ENCODE peak calls at places on chromosomes 7 and 10, in nine cellular contexts. P is fibroblast of lung; W is pancreas; X is AG09309; Z is psoas muscle; Q is neural progenitor cell; M is ovary; S is CD8-positive, alpha-beta memory T cell; B is CD8-positive, alpha-beta T cell. D is an unnamed sample.

GRCh38 chr7:133705596-133705995 is 421.5 kb upstream of the LRGUK start:
- DNase-seq in P (peak; percentile 90), W (no peak), X (peak; percentile 52), Z (no peak), Q (no peak), M (no peak), S (no peak), B (no peak), D (no peak)

GRCh38 chr7:150412016-150412415 is 32.9 kb downstream of the ZNF775 start:
- DNase-seq in P (no peak), W (no peak), X (no peak), Z (no peak), Q (no peak), M (no peak), S (no peak), B (no peak), D (no peak)

GRCh38 chr10:32189400-32190084 is 133.3 kb upstream of the KIF5B start:
- DNase-seq in P (peak; percentile 30), W (no peak), X (no peak), Z (no peak), Q (no peak), M (no peak), S (no peak), B (no peak), D (peak; percentile 23)

GRCh38 chr10:11612004-11613001 is 853 bp upstream of the USP6NL start:
- DNase-seq in P (no peak), W (no peak), X (no peak), Z (no peak), Q (no peak), M (no peak), S (no peak), B (peak; percentile 9), D (no peak)

GRCh38 chr7:35971133-35971995 is 170.5 kb downstream of the SEPTIN7 start:
- DNase-seq in P (no peak), W (peak; percentile 69), X (no peak), Z (no peak), Q (no peak), M (no peak), S (no peak), B (no peak), D (no peak)

GRCh38 chr10:88161070-88161469 is 297.6 kb downstream of the PTEN start:
- DNase-seq in P (no peak), W (no peak), X (no peak), Z (no peak), Q (no peak), M (no peak), S (no peak), B (no peak), D (no peak)

GRCh38 chr10:14727389-14727918 is 47.2 kb downstream of the FAM107B start:
- DNase-seq in P (no peak), W (no peak), X (no peak), Z (no peak), Q (no peak), M (no peak), S (no peak), B (no peak), D (no peak)

GRCh38 chr7:47633134-47633533 is 51.2 kb upstream of the TNS3 start:
- DNase-seq in P (no peak), W (no peak), X (no peak), Z (no peak), Q (no peak), M (no peak), S (no peak), B (no peak), D (no peak)

GRCh38 chr10:100009283-100009792 is 409 bp downstream of the DNMBP start:
- DNase-seq in P (no peak), W (no peak), X (no peak), Z (no peak), Q (no peak), M (peak; percentile 37), S (no peak), B (no peak), D (no peak)

GRCh38 chr7:93977551-93977950 is 26.6 kb downstream of the BET1 start:
- DNase-seq in P (no peak), W (no peak), X (no peak), Z (no peak), Q (no peak), M (no peak), S (no peak), B (no peak), D (no peak)

GRCh38 chr10:3777876-3778707 is 6.9 kb downstream of the KLF6 start:
- DNase-seq in P (no peak), W (no peak), X (no peak), Z (no peak), Q (no peak), M (no peak), S (no peak), B (no peak), D (no peak)

GRCh38 chr10:101602767-101603398 is 14.8 kb downstream of the DPCD start:
- DNase-seq in P (peak; percentile 44), W (no peak), X (peak; percentile 7), Z (peak; percentile 70), Q (peak; percentile 90), M (peak; percentile 80), S (peak; percentile 29), B (peak; percentile 42), D (peak; percentile 44)

GRCh38 chr7:41576176-41576575 is 126.7 kb downstream of the INHBA start:
- DNase-seq in P (no peak), W (no peak), X (no peak), Z (no peak), Q (no peak), M (no peak), S (no peak), B (no peak), D (no peak)

GRCh38 chr7:22142593-22142992 is 196.9 kb upstream of the CDCA7L start:
- DNase-seq in P (no peak), W (no peak), X (no peak), Z (no peak), Q (no peak), M (no peak), S (no peak), B (no peak), D (no peak)

GRCh38 chr7:141027043-141027442 is 12.3 kb upstream of the MRPS33 start:
- DNase-seq in P (no peak), W (no peak), X (no peak), Z (no peak), Q (no peak), M (no peak), S (no peak), B (no peak), D (no peak)

GRCh38 chr10:7477538-7478334 is 66.9 kb upstream of the SFMBT2 start:
- DNase-seq in P (no peak), W (no peak), X (no peak), Z (no peak), Q (no peak), M (no peak), S (no peak), B (no peak), D (no peak)
- H3K4me3 ChIP-seq in P (no peak overlapping the region), W (no peak overlapping the region), X (no peak overlapping the region), Z (no peak overlapping the region), Q (no peak overlapping the region), M (no peak overlapping the region), S (no peak overlapping the region), B (no peak overlapping the region), D (no peak overlapping the region)

DNA sequence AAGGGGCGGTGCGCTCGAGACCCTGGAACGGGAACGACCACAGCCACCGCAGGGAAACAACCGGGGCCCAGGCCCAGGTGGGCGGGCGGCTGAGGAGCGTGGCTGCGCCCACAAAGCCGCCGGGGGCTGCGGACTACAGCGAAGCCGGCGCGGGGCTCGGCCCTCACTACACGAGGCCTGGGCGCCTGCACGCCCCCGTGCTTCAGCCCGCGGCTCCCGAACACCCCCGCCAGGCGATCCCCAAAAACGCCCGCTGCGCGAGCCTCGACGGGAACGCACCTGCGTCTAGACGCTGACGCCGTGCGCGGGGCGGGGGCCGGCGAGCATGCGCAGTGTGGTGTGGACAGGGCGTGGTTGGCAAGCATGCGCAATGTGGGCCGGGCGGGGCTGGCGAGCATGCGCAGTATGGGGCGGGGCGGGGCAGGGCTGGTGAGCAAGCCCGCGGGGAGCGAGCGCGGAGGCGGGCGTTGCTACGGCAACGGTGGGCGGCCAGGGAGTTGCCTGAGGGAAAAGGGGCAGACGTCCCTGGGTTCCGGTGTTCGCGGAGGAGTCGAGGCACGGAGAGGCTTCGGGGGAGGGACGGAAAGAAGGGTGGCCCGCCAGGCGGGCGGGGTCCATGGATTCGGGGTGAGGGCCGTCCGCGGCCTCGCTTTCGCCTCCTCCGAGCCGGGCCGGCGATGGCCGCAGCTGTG is at the start of gene RNF32:
- DNase-seq in P (peak; percentile 88), W (peak; percentile 99), X (peak; percentile 18), Z (peak; percentile 93), Q (peak; percentile 96), M (peak; percentile 95), S (peak; percentile 95), B (peak; percentile 96), D (peak; percentile 90)
- H3K4me3 ChIP-seq in P (peak within 1 kb of the TSS; percentile 57), W (peak within 1 kb of the TSS; percentile 98), X (peak within 1 kb of the TSS; percentile 81), Z (peak within 1 kb of the TSS; percentile 86), Q (peak within 1 kb of the TSS; percentile 58), M (peak within 1 kb of the TSS; percentile 53), S (peak within 1 kb of the TSS; percentile 74), B (peak within 1 kb of the TSS; percentile 93), D (peak within 1 kb of the TSS; percentile 81)

DNA sequence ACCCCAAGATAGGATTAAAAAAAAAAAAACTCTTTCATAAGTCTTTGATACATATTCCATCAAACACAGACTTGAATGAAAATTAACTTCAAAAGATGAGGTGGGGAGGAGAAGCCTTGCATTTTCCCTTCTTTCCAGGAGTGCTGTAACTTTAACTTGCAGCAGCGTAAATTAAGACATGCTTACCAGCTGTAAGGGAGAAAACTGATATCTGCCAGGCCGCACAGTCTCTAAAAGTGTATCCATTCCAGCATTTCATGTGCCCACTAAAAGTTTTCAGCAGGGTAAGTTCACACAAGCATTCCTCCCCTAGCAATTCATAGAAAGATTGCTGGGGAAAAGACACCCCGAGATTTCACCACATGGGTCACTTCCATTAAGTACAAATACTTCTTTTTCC is 4.7 kb downstream of the CTBP2 start:
- DNase-seq in P (no peak), W (no peak), X (no peak), Z (no peak), Q (no peak), M (no peak), S (no peak), B (no peak), D (no peak)
- H3K4me3 ChIP-seq in P (no peak overlapping the region), W (no peak overlapping the region), X (no peak overlapping the region), Z (peak overlapping the region; percentile 93), Q (peak overlapping the region; percentile 37), M (no peak overlapping the region), S (no peak overlapping the region), B (no peak overlapping the region), D (no peak overlapping the region)

GRCh38 chr10:129914960-129915359 is 49.1 kb downstream of the EBF3 start:
- DNase-seq in P (no peak), W (no peak), X (no peak), Z (no peak), Q (no peak), M (no peak), S (no peak), B (no peak), D (no peak)

GRCh38 chr10:129914153-129914855 is 49.8 kb downstream of the EBF3 start:
- DNase-seq in P (no peak), W (no peak), X (no peak), Z (no peak), Q (no peak), M (no peak), S (no peak), B (no peak), D (no peak)

GRCh38 chr10:129911451-129912160 is 52.5 kb downstream of the EBF3 start:
- DNase-seq in P (no peak), W (no peak), X (no peak), Z (no peak), Q (no peak), M (no peak), S (no peak), B (no peak), D (no peak)

GRCh38 chr10:129912161-129912917 is 51.7 kb downstream of the EBF3 start:
- DNase-seq in P (no peak), W (no peak), X (no peak), Z (no peak), Q (no peak), M (no peak), S (no peak), B (no peak), D (no peak)

GRCh38 chr10:129913021-129913695 is 50.9 kb downstream of the EBF3 start:
- DNase-seq in P (no peak), W (no peak), X (no peak), Z (no peak), Q (no peak), M (no peak), S (no peak), B (no peak), D (no peak)
- H3K4me3 ChIP-seq in P (no peak overlapping the region), W (no peak overlapping the region), X (no peak overlapping the region), Z (no peak overlapping the region), Q (no peak overlapping the region), M (no peak overlapping the region), S (no peak overlapping the region), B (no peak overlapping the region), D (no peak overlapping the region)

D was measured in Jurkat, Clone E6-1.